ENCODE peak calls at places on chromosomes 1 and 21, in six cellular contexts. M is activated CD8-positive, alpha-beta T cell treated with anti-CD3 and anti-CD28 coated beads for 36 hours; Z is NCI-H2081; U is H4; H is substantia nigra; S is lung. A is an unnamed sample.

GRCh38 chr1:115430717-115431116 is 92.7 kb upstream of the NGF start:
- DNase-seq in M (no peak), Z (no peak), U (peak), H (no peak), S (no peak), A (no peak)

GRCh38 chr1:56074357-56074717 is 505.0 kb downstream of the PLPP3 start:
- DNase-seq in M (no peak), Z (no peak), U (no peak), H (no peak), S (no peak), A (no peak)

GRCh38 chr1:155177192-155177917 is 3.7 kb downstream of the TRIM46 start:
- DNase-seq in M (no peak), Z (no peak), U (peak), H (no peak), S (no peak), A (no peak)

GRCh38 chr21:43619856-43620255 is 39.4 kb downstream of the HSF2BP start:
- DNase-seq in M (no peak), Z (no peak), U (no peak), H (no peak), S (no peak), A (no peak)

GRCh38 chr1:47644216-47644581 is 206.4 kb downstream of the FOXD2 start:
- DNase-seq in M (no peak), Z (no peak), U (no peak), H (no peak), S (no peak), A (no peak)

GRCh38 chr1:33055210-33055991 is 18.7 kb upstream of the AK2 start:
- DNase-seq in M (peak), Z (peak), U (peak), H (peak), S (peak), A (peak)

GRCh38 chr1:62887799-62888507 is 104.0 kb downstream of the ATG4C start:
- DNase-seq in M (no peak), Z (no peak), U (no peak), H (no peak), S (no peak), A (no peak)

GRCh38 chr1:178495741-178496409 is 889 bp downstream of the CLEC20A start:
- DNase-seq in M (no peak), Z (no peak), U (no peak), H (no peak), S (no peak), A (no peak)

GRCh38 chr1:111968511-111968910 is 21.0 kb downstream of the KCND3 start:
- DNase-seq in M (no peak), Z (no peak), U (no peak), H (no peak), S (no peak), A (no peak)

GRCh38 chr1:185155600-185156320 is 993 bp downstream of the TRMT1L start:
- DNase-seq in M (no peak), Z (peak), U (no peak), H (no peak), S (no peak), A (no peak)

GRCh38 chr21:34020005-34020847 is 53.2 kb upstream of the MRPS6 start:
- DNase-seq in M (no peak), Z (no peak), U (no peak), H (no peak), S (no peak), A (peak)

GRCh38 chr21:42931560-42932235 is 6.3 kb upstream of the ERVH48-1 start:
- DNase-seq in M (no peak), Z (no peak), U (no peak), H (no peak), S (no peak), A (no peak)

GRCh38 chr1:204405988-204406387 is 5.6 kb downstream of the PPP1R15B start:
- DNase-seq in M (no peak), Z (no peak), U (no peak), H (no peak), S (no peak), A (no peak)

A was measured in NCI-H345.